ENCODE peak calls at places on chromosomes 11 and 22, in six cellular contexts. One of them, this sample, is unnamed.

GRCh38 chr11:23765862-23766261 is 731.0 kb upstream of the LUZP2 start:
- DNase-seq in endothelial cell of umbilical vein: no peak
- DNase-seq in K562: no peak
- DNase-seq in GM12878: no peak
- DNase-seq in A549: no peak
- DNase-seq in HepG2: no peak
- DNase-seq in this sample: no peak

GRCh38 chr11:129374993-129375721 is 491 bp upstream of the BARX2 start:
- DNase-seq in endothelial cell of umbilical vein: peak
- DNase-seq in K562: no peak
- DNase-seq in GM12878: no peak
- DNase-seq in A549: peak
- DNase-seq in HepG2: no peak
- DNase-seq in this sample: no peak

GRCh38 chr11:118657709-118658108 is 21.7 kb downstream of the TREH start:
- DNase-seq in endothelial cell of umbilical vein: no peak
- DNase-seq in K562: no peak
- DNase-seq in GM12878: no peak
- DNase-seq in A549: no peak
- DNase-seq in HepG2: no peak
- DNase-seq in this sample: no peak

GRCh38 chr11:97498891-97499290 is 1109.1 kb downstream of the JRKL start:
- DNase-seq in endothelial cell of umbilical vein: no peak
- DNase-seq in K562: no peak
- DNase-seq in GM12878: no peak
- DNase-seq in A549: no peak
- DNase-seq in HepG2: no peak
- DNase-seq in this sample: no peak

GRCh38 chr11:73957654-73958361 is 7.0 kb downstream of the DNAJB13 start:
- DNase-seq in endothelial cell of umbilical vein: no peak
- DNase-seq in K562: no peak
- DNase-seq in GM12878: no peak
- DNase-seq in A549: no peak
- DNase-seq in HepG2: no peak
- DNase-seq in this sample: no peak

GRCh38 chr11:12003329-12003728 is 5.1 kb downstream of the DKK3 start:
- DNase-seq in endothelial cell of umbilical vein: no peak
- DNase-seq in K562: no peak
- DNase-seq in GM12878: no peak
- DNase-seq in A549: no peak
- DNase-seq in HepG2: no peak
- DNase-seq in this sample: no peak

GRCh38 chr11:3949132-3949531 is 93.7 kb downstream of the STIM1 start:
- DNase-seq in endothelial cell of umbilical vein: no peak
- DNase-seq in K562: no peak
- DNase-seq in GM12878: peak
- DNase-seq in A549: no peak
- DNase-seq in HepG2: no peak
- DNase-seq in this sample: peak

GRCh38 chr22:20885557-20886323 is 26.9 kb downstream of the SNAP29 start:
- DNase-seq in endothelial cell of umbilical vein: peak
- DNase-seq in K562: peak
- DNase-seq in GM12878: no peak
- DNase-seq in A549: peak
- DNase-seq in HepG2: peak
- DNase-seq in this sample: peak

GRCh38 chr22:42007922-42008321 is 9.3 kb downstream of the WBP2NL start:
- DNase-seq in endothelial cell of umbilical vein: no peak
- DNase-seq in K562: no peak
- DNase-seq in GM12878: no peak
- DNase-seq in A549: no peak
- DNase-seq in HepG2: no peak
- DNase-seq in this sample: no peak
- H3K4me3 ChIP-seq in endothelial cell of umbilical vein: no peak
- H3K4me3 ChIP-seq in K562: no peak
- H3K4me3 ChIP-seq in GM12878: no peak
- H3K4me3 ChIP-seq in A549: no peak
- H3K4me3 ChIP-seq in HepG2: no peak
- H3K4me3 ChIP-seq in this sample: no peak

DNA sequence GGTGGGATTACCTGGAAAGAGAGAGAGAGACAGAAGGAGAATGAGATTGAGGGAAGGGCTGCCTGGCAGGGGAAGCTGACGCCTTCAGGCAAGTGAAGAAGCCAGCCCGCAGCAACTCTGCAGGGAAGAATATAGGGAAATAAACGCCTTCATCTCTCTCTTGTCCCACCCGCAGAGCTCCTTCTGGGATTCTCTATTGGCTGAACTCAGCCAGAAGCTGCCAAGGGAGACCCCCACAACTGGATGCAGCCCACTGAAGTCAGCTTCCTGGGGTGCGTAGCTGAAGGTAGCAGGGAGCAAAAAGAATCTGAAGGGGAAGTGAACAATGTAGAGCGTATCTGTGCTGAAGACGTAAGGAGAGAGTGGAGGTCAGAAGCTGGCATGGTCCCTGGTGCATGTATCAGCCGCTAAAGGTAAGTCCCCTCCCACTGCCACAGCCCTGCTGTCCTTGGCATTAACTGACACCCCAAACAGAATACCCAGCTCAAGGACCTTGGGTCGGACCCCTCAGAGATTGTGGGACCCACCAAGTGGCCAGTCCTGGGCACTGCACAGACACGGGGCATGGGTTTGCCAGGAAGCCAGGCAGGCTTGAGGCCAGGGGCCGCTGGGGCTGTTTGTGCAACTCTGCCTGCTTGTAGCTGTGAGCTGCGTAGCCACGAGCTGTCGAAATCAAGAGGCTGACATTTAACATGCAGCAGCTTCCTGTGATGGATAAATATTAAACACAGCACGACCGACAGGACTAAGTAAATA is 469.9 kb downstream of the MN1 start:
- DNase-seq in endothelial cell of umbilical vein: peak
- DNase-seq in K562: no peak
- DNase-seq in GM12878: no peak
- DNase-seq in A549: peak
- DNase-seq in HepG2: peak
- DNase-seq in this sample: peak
- TF ChIP-seq MYC in endothelial cell of umbilical vein: no peak
- TF ChIP-seq MYC in K562: no peak
- TF ChIP-seq MYC in GM12878: no peak
- TF ChIP-seq MYC in A549: no peak
- TF ChIP-seq MYC in HepG2: no peak
- TF ChIP-seq MYC in this sample: no peak

GRCh38 chr11:76579752-76580151 is 90.8 kb downstream of the LRRC32 start:
- DNase-seq in endothelial cell of umbilical vein: no peak
- DNase-seq in K562: no peak
- DNase-seq in GM12878: no peak
- DNase-seq in A549: no peak
- DNase-seq in HepG2: no peak
- DNase-seq in this sample: no peak
- TF ChIP-seq MAX in endothelial cell of umbilical vein: no peak
- TF ChIP-seq MAX in K562: no peak
- TF ChIP-seq MAX in GM12878: no peak
- TF ChIP-seq MAX in A549: no peak
- TF ChIP-seq MAX in HepG2: no peak
- TF ChIP-seq MAX in this sample: no peak

GRCh38 chr11:44716256-44716655 is 10.5 kb upstream of the TSPAN18 start:
- DNase-seq in endothelial cell of umbilical vein: no peak
- DNase-seq in K562: no peak
- DNase-seq in GM12878: no peak
- DNase-seq in A549: no peak
- DNase-seq in HepG2: no peak
- DNase-seq in this sample: no peak
- H3K4me3 ChIP-seq in endothelial cell of umbilical vein: no peak
- H3K4me3 ChIP-seq in K562: no peak
- H3K4me3 ChIP-seq in GM12878: no peak
- H3K4me3 ChIP-seq in A549: no peak
- H3K4me3 ChIP-seq in HepG2: no peak
- H3K4me3 ChIP-seq in this sample: no peak

DNA sequence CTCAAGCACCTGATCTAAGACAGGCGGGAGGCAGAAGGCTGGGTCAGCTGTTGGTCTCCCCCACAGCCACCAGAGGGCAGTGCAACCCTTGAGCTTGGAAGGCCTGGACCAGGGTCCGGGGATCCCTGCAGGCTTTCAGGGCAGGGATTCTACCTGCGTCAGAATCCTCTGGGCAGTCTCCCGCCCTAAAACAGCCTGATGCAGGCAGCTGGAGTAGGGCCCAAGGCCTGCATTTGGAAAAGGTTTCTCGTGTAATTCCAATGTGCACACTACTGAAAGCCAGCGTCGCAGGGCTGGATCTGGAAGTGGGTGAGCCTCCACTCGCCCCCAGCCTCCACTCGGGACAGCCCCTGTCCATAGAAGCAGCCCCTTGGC is 31.8 kb downstream of the BID start:
- DNase-seq in endothelial cell of umbilical vein: peak
- DNase-seq in K562: peak
- DNase-seq in GM12878: no peak
- DNase-seq in A549: peak
- DNase-seq in HepG2: peak
- DNase-seq in this sample: peak
- TF ChIP-seq MYC in endothelial cell of umbilical vein: no peak
- TF ChIP-seq MYC in K562: no peak
- TF ChIP-seq MYC in GM12878: no peak
- TF ChIP-seq MYC in A549: no peak
- TF ChIP-seq MYC in HepG2: no peak
- TF ChIP-seq MYC in this sample: no peak

This sample was measured in NB4.